ENCODE peak calls at places on chromosomes 5 and 9, in four cellular contexts. S, I, R and D are unnamed samples.

GRCh38 chr5:108220834-108221233 is 161.1 kb downstream of the FBXL17 start:
- DNase-seq in S (no peak), I (no peak), R (no peak), D (no peak)

GRCh38 chr5:141155540-141156374 is 5.9 kb downstream of the PCDHB6 start:
- DNase-seq in S (no peak), I (no peak), R (no peak), D (no peak)

GRCh38 chr5:98635631-98636030 is 137.8 kb upstream of the RGMB start:
- DNase-seq in S (peak; percentile 72), I (no peak), R (no peak), D (no peak)

GRCh38 chr5:174755103-174755502 is 30.7 kb downstream of the MSX2 start:
- DNase-seq in S (peak; percentile 22), I (peak; percentile 29), R (no peak), D (no peak)

GRCh38 chr9:114908104-114908621 is 22.2 kb downstream of the TNFSF8 start:
- DNase-seq in S (peak; percentile 52), I (peak; percentile 97), R (peak; percentile 52), D (peak; percentile 95)

GRCh38 chr5:76942581-76942980 is 10.3 kb upstream of the CRHBP start:
- DNase-seq in S (peak; percentile 81), I (no peak), R (no peak), D (no peak)

GRCh38 chr5:80284720-80285119 is 28.9 kb upstream of the SERINC5 start:
- DNase-seq in S (no peak), I (no peak), R (no peak), D (no peak)

GRCh38 chr5:75468593-75468992 is 42.8 kb downstream of the CERT1 start:
- DNase-seq in S (no peak), I (no peak), R (no peak), D (no peak)

GRCh38 chr9:73179594-73179993 is 27.9 kb downstream of the ANXA1 start:
- DNase-seq in S (peak; percentile 16), I (peak; percentile 94), R (peak; percentile 17), D (no peak)

GRCh38 chr5:130061746-130062145 is 157.5 kb downstream of the CHSY3 start:
- DNase-seq in S (no peak), I (no peak), R (no peak), D (no peak)

GRCh38 chr9:69916950-69917349 is 96.3 kb downstream of the CFAP95 start:
- DNase-seq in S (peak; percentile 52), I (peak; percentile 75), R (no peak), D (no peak)

GRCh38 chr5:88298425-88298824 is 29.8 kb upstream of the TMEM161B start:
- DNase-seq in S (peak; percentile 82), I (peak; percentile 12), R (no peak), D (no peak)

GRCh38 chr9:125633116-125633743 is 73.8 kb downstream of the MAPKAP1 start:
- DNase-seq in S (no peak), I (peak; percentile 81), R (peak; percentile 10), D (no peak)

GRCh38 chr5:114782869-114783268 is 386.8 kb downstream of the TRIM36 start:
- DNase-seq in S (no peak), I (no peak), R (no peak), D (no peak)

GRCh38 chr5:139389701-139390638 is at the start of gene MZB1:
- DNase-seq in S (no peak), I (no peak), R (no peak), D (no peak)

GRCh38 chr5:72366324-72366976 is 46.3 kb downstream of the PTCD2 start:
- DNase-seq in S (peak; percentile 80), I (peak; percentile 78), R (peak; percentile 86), D (no peak)

GRCh38 chr9:129036923-129037766 is 719 bp downstream of the MIGA2 start:
- DNase-seq in S (no peak), I (no peak), R (peak; percentile 11), D (no peak)

GRCh38 chr5:159522841-159523240 is 192.6 kb upstream of the IL12B start:
- DNase-seq in S (no peak), I (no peak), R (no peak), D (no peak)

GRCh38 chr9:120698766-120699165 is 15.5 kb downstream of the MEGF9 start:
- DNase-seq in S (no peak), I (no peak), R (no peak), D (no peak)

GRCh38 chr5:179795863-179796833 is 2.4 kb downstream of the LTC4S start:
- DNase-seq in S (peak; percentile 78), I (peak; percentile 74), R (peak; percentile 94), D (no peak)

DNA sequence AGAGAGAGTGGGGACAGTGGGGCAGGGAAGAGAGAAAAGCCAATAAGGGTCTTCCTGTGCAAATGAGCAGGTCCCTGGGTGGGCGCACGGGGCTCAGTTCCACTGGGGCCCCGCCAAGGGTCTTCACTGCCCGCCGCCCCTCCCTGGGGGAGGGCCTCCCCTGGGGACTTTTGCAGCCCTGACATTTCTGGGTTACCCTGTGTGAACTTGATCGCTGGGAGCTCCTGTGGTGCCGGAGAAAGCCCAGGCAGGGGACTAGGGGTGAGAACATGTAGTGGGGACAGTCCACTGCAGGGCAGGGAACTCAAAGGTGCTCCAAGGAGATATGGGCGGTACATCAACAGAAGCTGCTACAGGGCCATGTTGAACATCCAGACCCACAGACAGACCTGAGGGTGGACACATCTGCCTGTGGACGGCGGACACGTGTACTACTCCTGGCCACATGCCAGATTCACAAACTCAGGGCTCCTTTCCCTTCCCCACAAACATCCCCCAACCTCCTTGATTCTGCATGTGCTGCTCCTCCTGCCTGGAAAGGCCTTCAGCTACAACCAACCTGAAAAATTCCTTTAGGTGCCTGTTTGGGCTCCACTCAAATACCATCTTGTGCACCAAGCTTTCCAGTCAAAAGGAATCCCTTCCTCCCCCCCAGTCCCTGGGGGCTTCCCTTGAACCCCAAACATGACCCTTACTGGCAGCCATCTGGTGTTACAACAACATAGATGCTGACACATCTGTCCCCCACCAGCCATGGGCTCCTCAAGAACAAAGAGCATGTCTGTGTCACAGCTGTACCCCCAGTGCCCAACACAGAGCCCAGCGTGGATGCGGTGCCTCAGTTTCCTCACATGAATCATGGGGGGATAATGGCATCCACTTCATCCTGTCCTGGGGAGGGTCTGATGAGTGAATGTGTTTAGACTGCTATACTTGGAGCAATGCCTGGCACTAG is 42.9 kb upstream of the NEK6 start:
- DNase-seq in S (no peak), I (no peak), R (no peak), D (no peak)
- H2AFZ ChIP-seq in S (no peak overlapping the region), I (no peak overlapping the region), R (no peak overlapping the region), D (no peak overlapping the region)

GRCh38 chr9:4389003-4389402 is 89.1 kb upstream of the GLIS3 start:
- DNase-seq in S (no peak), I (no peak), R (no peak), D (no peak)

GRCh38 chr9:4397917-4398316 is 92.4 kb upstream of the SLC1A1 start:
- DNase-seq in S (peak; percentile 49), I (no peak), R (no peak), D (no peak)

GRCh38 chr9:4389755-4390154 is 89.9 kb upstream of the GLIS3 start:
- DNase-seq in S (no peak), I (peak; percentile 3), R (no peak), D (no peak)

DNA sequence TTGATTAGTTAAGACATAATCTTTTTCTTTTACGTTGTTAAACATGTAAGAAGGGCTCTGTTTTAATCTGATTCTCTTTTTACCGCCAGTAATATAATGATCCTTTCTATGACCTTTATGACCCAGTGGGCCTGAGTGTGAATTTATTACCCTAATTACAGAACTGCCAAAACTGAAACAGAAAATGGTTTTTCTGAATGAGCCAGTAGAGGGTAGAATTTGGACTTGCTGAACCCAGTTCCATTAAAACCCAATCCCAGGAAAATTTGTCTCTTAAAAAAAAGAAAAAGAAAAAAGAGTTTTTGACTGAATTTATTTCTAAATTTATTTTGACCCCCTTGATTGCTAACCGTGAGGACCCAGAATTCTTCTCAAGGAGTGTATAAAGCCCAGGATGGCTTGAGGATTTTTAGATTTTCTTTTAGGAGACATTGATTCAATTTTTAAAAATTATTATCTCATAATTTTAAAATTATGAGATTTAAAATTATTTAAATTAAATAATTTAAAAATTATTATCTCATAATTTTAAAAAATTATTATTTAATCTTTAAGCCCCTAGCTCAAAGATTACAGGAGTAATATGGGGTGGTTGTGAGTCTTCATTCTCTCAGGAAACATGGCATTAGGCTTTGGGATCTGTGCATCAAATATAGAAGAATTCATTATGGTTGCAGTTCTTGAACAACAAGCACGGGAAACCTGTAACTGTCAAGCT is 94.1 kb upstream of the GLIS3 start:
- DNase-seq in S (no peak), I (no peak), R (no peak), D (no peak)
- H2AFZ ChIP-seq in S (no peak overlapping the region), I (no peak overlapping the region), R (no peak overlapping the region), D (no peak overlapping the region)

GRCh38 chr9:133458643-133459312 is 1.0 kb upstream of the CACFD1 start:
- DNase-seq in S (no peak), I (no peak), R (no peak), D (no peak)
- H2AFZ ChIP-seq in S (peak overlapping the region; percentile 70), I (peak overlapping the region; percentile 75), R (no peak overlapping the region), D (peak overlapping the region; percentile 65)

GRCh38 chr5:169384661-169385060 is 83.7 kb upstream of the SLIT3 start:
- DNase-seq in S (no peak), I (no peak), R (no peak), D (no peak)
- H2AFZ ChIP-seq in S (no peak overlapping the region), I (no peak overlapping the region), R (no peak overlapping the region), D (no peak overlapping the region)

DNA sequence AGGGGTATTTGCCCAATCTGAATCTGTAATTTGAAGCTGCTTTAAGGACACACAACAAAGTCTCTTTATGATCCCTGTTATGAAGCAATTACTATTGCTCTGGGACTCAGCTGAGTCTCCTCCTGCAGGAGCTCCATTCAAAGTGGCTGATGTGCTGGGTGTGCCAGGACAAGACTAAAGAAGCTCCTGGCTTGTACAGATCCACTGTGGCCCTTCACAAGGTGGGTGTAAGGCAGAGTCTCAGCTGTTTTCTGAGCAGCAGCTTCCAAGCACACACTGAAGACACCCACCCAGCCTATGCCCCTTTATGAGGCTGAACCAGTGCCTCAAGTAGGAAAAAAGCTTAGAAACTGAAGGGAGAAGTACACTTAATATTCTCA is 42.0 kb upstream of the LHFPL2 start:
- DNase-seq in S (no peak), I (no peak), R (no peak), D (no peak)
- H2AFZ ChIP-seq in S (no peak overlapping the region), I (no peak overlapping the region), R (no peak overlapping the region), D (no peak overlapping the region)

DNA sequence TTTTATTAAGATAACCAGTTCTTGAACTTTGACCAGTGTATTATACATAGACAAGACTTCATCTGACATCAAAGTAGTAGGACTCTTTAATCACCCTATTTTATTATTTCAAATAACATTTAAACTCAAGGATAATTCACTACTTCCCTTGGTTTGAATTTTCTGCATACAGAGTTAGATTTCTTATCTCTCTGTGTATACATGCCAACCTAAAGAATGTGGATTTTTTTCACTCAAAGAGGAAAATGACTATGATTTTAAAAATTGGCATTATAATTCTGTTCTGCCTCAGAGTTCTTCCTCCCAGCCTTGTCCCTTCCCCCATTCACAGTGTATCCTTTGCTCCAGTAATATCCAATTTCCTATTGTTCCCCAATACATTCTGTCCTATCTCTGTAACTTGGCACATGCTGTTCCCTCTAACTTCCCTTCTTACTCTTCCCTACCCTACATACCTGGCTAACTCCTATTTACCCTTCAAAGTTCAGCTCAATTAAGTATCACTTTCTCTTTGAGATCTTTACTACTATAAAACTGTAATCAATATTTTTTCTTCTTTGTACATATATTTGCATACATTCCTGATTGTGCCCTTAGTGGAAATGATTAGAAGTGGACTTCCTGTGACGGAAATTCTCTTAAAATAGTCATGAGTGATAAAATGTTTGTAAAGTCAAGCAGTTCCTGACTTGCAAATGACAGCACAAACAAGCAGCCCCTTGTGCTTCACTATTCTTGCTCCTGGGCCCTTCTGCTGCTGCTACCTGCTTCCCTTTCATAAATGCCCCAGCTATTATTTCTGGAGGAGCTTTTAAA is 38.1 kb upstream of the DENND4C start:
- DNase-seq in S (no peak), I (no peak), R (no peak), D (no peak)
- H2AFZ ChIP-seq in S (no peak overlapping the region), I (no peak overlapping the region), R (no peak overlapping the region), D (no peak overlapping the region)

GRCh38 chr9:127520941-127521918 is 69.9 kb downstream of the LRSAM1 start:
- DNase-seq in S (peak; percentile 83), I (peak; percentile 33), R (peak; percentile 41), D (no peak)
- H2AFZ ChIP-seq in S (peak overlapping the region; percentile 76), I (no peak overlapping the region), R (no peak overlapping the region), D (no peak overlapping the region)